ENCODE peak calls at places on chromosomes 16 and 17, in eight cellular contexts. H is spleen; O is stimulated activated CD8-positive, alpha-beta memory T cell treated with anti-CD3 and anti-CD28 coated beads, Interleukin-2, amount 100 ng/mL, for 48 hours; U is GM10248; X is HCT116; Y is GOT3; L is SW480; C is A549. F is an unnamed sample.

GRCh38 chr17:62725791-62726249 is 82.3 kb downstream of the MARCHF10 start:
- DNase-seq in Y (no peak), L (no peak), H (no peak), O (no peak), X (no peak), C (no peak), U (no peak), F (no peak)

GRCh38 chr17:31444026-31444425 is 52.6 kb downstream of the RAB11FIP4 start:
- DNase-seq in H (no peak), O (no peak), L (no peak), U (no peak), Y (no peak), X (no peak), C (no peak), F (no peak)

GRCh38 chr16:3578610-3579551 is 1.7 kb upstream of the NLRC3 start:
- DNase-seq in U (peak), H (peak), X (no peak), C (no peak), O (peak), L (peak), Y (no peak), F (no peak)

GRCh38 chr16:2040031-2040430 is 7.6 kb downstream of the NTHL1 start:
- DNase-seq in C (no peak), H (no peak), O (no peak), Y (no peak), L (no peak), U (no peak), X (no peak), F (no peak)

GRCh38 chr17:41402161-41402560 is 4.8 kb upstream of the KRT31 start:
- DNase-seq in C (no peak), X (no peak), L (peak), U (no peak), O (no peak), Y (no peak), H (no peak), F (no peak)

GRCh38 chr17:77217566-77217965 is 76.8 kb downstream of the SEC14L1 start:
- DNase-seq in U (no peak), X (no peak), C (no peak), Y (no peak), O (no peak), H (no peak), L (no peak), F (no peak)

GRCh38 chr17:59620518-59621259 is 994 bp downstream of the CLTC start:
- DNase-seq in H (no peak), O (peak), Y (no peak), U (peak), X (peak), C (peak), L (peak), F (peak)

GRCh38 chr17:4236456-4236855 is 27.3 kb downstream of the ANKFY1 start:
- DNase-seq in L (no peak), C (no peak), H (no peak), U (no peak), Y (no peak), O (no peak), X (no peak), F (no peak)

GRCh38 chr16:21656795-21657768 is 4.7 kb upstream of the IGSF6 start:
- DNase-seq in C (peak), L (peak), U (peak), O (no peak), Y (no peak), H (no peak), X (peak), F (peak)

GRCh38 chr16:11327277-11328171 is 17.7 kb upstream of the RMI2 start:
- DNase-seq in Y (no peak), L (no peak), X (no peak), O (no peak), H (no peak), C (no peak), U (peak), F (no peak)

GRCh38 chr17:78563189-78564145 is 13.7 kb downstream of the DNAH17 start:
- DNase-seq in U (no peak), L (no peak), X (no peak), H (no peak), Y (no peak), O (no peak), C (no peak), F (peak)

GRCh38 chr16:54430491-54431030 is 144.0 kb upstream of the IRX3 start:
- DNase-seq in O (no peak), C (no peak), U (no peak), H (no peak), Y (no peak), L (no peak), X (no peak), F (no peak)

GRCh38 chr17:43368740-43369506 is 29.9 kb upstream of the ARL4D start:
- DNase-seq in U (peak), L (peak), O (peak), C (peak), X (peak), H (peak), Y (peak), F (peak)

GRCh38 chr16:6453742-6454141 is 878.9 kb upstream of the RBFOX1 start:
- DNase-seq in H (no peak), U (no peak), O (no peak), Y (no peak), L (no peak), C (no peak), X (no peak), F (no peak)

GRCh38 chr17:75818326-75818885 is 25.8 kb downstream of the UNC13D start:
- DNase-seq in L (no peak), Y (no peak), C (no peak), U (no peak), O (no peak), X (no peak), H (no peak), F (no peak)

GRCh38 chr17:28717578-28718316 is at the start of gene RAB34:
- DNase-seq in O (no peak), Y (peak), H (peak), U (no peak), C (peak), L (no peak), X (no peak), F (no peak)

GRCh38 chr17:1498869-1499268 is 6.4 kb upstream of the MYO1C start:
- DNase-seq in U (no peak), X (no peak), Y (no peak), O (no peak), L (no peak), C (no peak), H (no peak), F (no peak)

GRCh38 chr17:66834919-66835454 is at the start of gene CACNG5:
- DNase-seq in H (no peak), U (peak), X (no peak), L (no peak), O (no peak), C (peak), Y (no peak), F (peak)

GRCh38 chr17:74280093-74280513 is 6.1 kb downstream of the DNAI2 start:
- DNase-seq in C (no peak), L (peak), O (peak), Y (no peak), H (peak), U (peak), X (no peak), F (no peak)

GRCh38 chr17:74842599-74843351 is 16.9 kb downstream of the GRIN2C start:
- DNase-seq in O (no peak), U (peak), L (no peak), C (peak), Y (no peak), X (peak), H (no peak), F (peak)

GRCh38 chr17:7122386-7122785 is 7.8 kb upstream of the ASGR2 start:
- DNase-seq in U (no peak), C (no peak), Y (no peak), X (no peak), H (no peak), L (no peak), O (no peak), F (no peak)

GRCh38 chr17:31509095-31509804 is 117.8 kb downstream of the RAB11FIP4 start:
- DNase-seq in Y (no peak), X (no peak), C (no peak), H (peak), U (no peak), L (peak), O (no peak), F (no peak)

GRCh38 chr16:23823475-23824407 is 12.0 kb upstream of the PRKCB start:
- DNase-seq in X (no peak), H (no peak), Y (no peak), U (no peak), C (no peak), L (peak), O (no peak), F (no peak)

GRCh38 chr17:27264068-27264812 is 29.7 kb upstream of the WSB1 start:
- DNase-seq in L (no peak), H (no peak), C (no peak), Y (no peak), O (no peak), U (no peak), X (no peak), F (no peak)

GRCh38 chr17:39872700-39873099 is 4.7 kb downstream of the ZPBP2 start:
- DNase-seq in L (peak), O (no peak), U (no peak), Y (no peak), C (no peak), H (no peak), X (no peak), F (no peak)

GRCh38 chr17:59851431-59852375 is 41.0 kb downstream of the TUBD1 start:
- DNase-seq in Y (no peak), C (no peak), X (no peak), L (peak), O (no peak), H (no peak), U (no peak), F (no peak)

GRCh38 chr17:62303476-62303875 is 76.9 kb upstream of the EFCAB3 start:
- DNase-seq in O (no peak), X (no peak), L (no peak), H (no peak), Y (no peak), C (no peak), U (no peak), F (no peak)

GRCh38 chr17:79437081-79437480 is 173.8 kb downstream of the RBFOX3 start:
- DNase-seq in L (no peak), H (no peak), O (no peak), Y (no peak), C (no peak), X (no peak), U (no peak), F (no peak)

GRCh38 chr16:82628741-82629140 is 2.0 kb downstream of the CDH13 start:
- DNase-seq in U (no peak), L (no peak), H (no peak), X (no peak), Y (no peak), C (no peak), O (no peak), F (no peak)

F was measured in NCI-H774.